ENCODE peak calls at places on chromosomes 11 and 22, in seven cellular contexts. One of them, this sample, is unnamed.

GRCh38 chr11:65041206-65042035 is at the start of gene SAC3D1:
- DNase-seq in spleen: no peak
- DNase-seq in SK-N-SH: peak; percentile 89
- DNase-seq in upper lobe of left lung: peak; percentile 65
- DNase-seq in endothelial cell of umbilical vein: peak; percentile 78
- DNase-seq in vagina: no peak
- DNase-seq in GM23338: peak; percentile 72
- DNase-seq in this sample: no peak

GRCh38 chr11:102393272-102393730 is 46.3 kb downstream of the BIRC2 start:
- DNase-seq in upper lobe of left lung: no peak
- DNase-seq in SK-N-SH: no peak
- DNase-seq in GM23338: no peak
- DNase-seq in vagina: no peak
- DNase-seq in spleen: no peak
- DNase-seq in endothelial cell of umbilical vein: no peak
- DNase-seq in this sample: no peak

GRCh38 chr11:100625041-100625440 is 62.0 kb upstream of the ARHGAP42 start:
- DNase-seq in GM23338: no peak
- DNase-seq in vagina: no peak
- DNase-seq in endothelial cell of umbilical vein: no peak
- DNase-seq in SK-N-SH: no peak
- DNase-seq in upper lobe of left lung: no peak
- DNase-seq in spleen: no peak
- DNase-seq in this sample: no peak

GRCh38 chr11:70796601-70797000 is 398.3 kb downstream of the CTTN start:
- DNase-seq in endothelial cell of umbilical vein: no peak
- DNase-seq in vagina: no peak
- DNase-seq in upper lobe of left lung: no peak
- DNase-seq in GM23338: peak; percentile 66
- DNase-seq in spleen: no peak
- DNase-seq in SK-N-SH: no peak
- DNase-seq in this sample: no peak

GRCh38 chr11:78150754-78151153 is 11.3 kb upstream of the ALG8 start:
- DNase-seq in endothelial cell of umbilical vein: no peak
- DNase-seq in spleen: no peak
- DNase-seq in vagina: no peak
- DNase-seq in GM23338: no peak
- DNase-seq in SK-N-SH: no peak
- DNase-seq in upper lobe of left lung: no peak
- DNase-seq in this sample: no peak

GRCh38 chr11:44421090-44421675 is 111.2 kb upstream of the ALX4 start:
- DNase-seq in spleen: no peak
- DNase-seq in SK-N-SH: no peak
- DNase-seq in endothelial cell of umbilical vein: no peak
- DNase-seq in GM23338: no peak
- DNase-seq in upper lobe of left lung: no peak
- DNase-seq in vagina: no peak
- DNase-seq in this sample: no peak

GRCh38 chr22:30004101-30004500 is 76.2 kb upstream of the HORMAD2 start:
- DNase-seq in SK-N-SH: no peak
- DNase-seq in upper lobe of left lung: no peak
- DNase-seq in GM23338: no peak
- DNase-seq in endothelial cell of umbilical vein: no peak
- DNase-seq in vagina: no peak
- DNase-seq in spleen: no peak
- DNase-seq in this sample: no peak

GRCh38 chr11:57230316-57230715 is 6.7 kb downstream of the APLNR start:
- DNase-seq in GM23338: no peak
- DNase-seq in spleen: no peak
- DNase-seq in endothelial cell of umbilical vein: no peak
- DNase-seq in upper lobe of left lung: no peak
- DNase-seq in SK-N-SH: no peak
- DNase-seq in vagina: no peak
- DNase-seq in this sample: no peak

GRCh38 chr11:46001427-46002049 is 79.1 kb downstream of the LARGE2 start:
- DNase-seq in vagina: no peak
- DNase-seq in upper lobe of left lung: no peak
- DNase-seq in SK-N-SH: no peak
- DNase-seq in GM23338: peak; percentile 92
- DNase-seq in endothelial cell of umbilical vein: peak; percentile 44
- DNase-seq in spleen: no peak
- DNase-seq in this sample: no peak

GRCh38 chr11:128497057-128497957 is 90.1 kb downstream of the ETS1 start:
- DNase-seq in spleen: no peak
- DNase-seq in SK-N-SH: peak; percentile 57
- DNase-seq in upper lobe of left lung: no peak
- DNase-seq in GM23338: no peak
- DNase-seq in endothelial cell of umbilical vein: peak; percentile 96
- DNase-seq in vagina: no peak
- DNase-seq in this sample: peak; percentile 95

GRCh38 chr22:19407649-19408606 is 23.6 kb downstream of the HIRA start:
- DNase-seq in spleen: no peak
- DNase-seq in vagina: no peak
- DNase-seq in SK-N-SH: peak; percentile 76
- DNase-seq in endothelial cell of umbilical vein: no peak
- DNase-seq in upper lobe of left lung: no peak
- DNase-seq in GM23338: no peak
- DNase-seq in this sample: no peak

GRCh38 chr11:129374993-129375721 is 491 bp upstream of the BARX2 start:
- DNase-seq in vagina: no peak
- DNase-seq in spleen: no peak
- DNase-seq in GM23338: peak; percentile 72
- DNase-seq in upper lobe of left lung: no peak
- DNase-seq in endothelial cell of umbilical vein: peak; percentile 9
- DNase-seq in SK-N-SH: peak; percentile 49
- DNase-seq in this sample: no peak

GRCh38 chr11:209275-210121 is 2.0 kb downstream of the RIC8A start:
- DNase-seq in upper lobe of left lung: peak; percentile 22
- DNase-seq in vagina: no peak
- DNase-seq in endothelial cell of umbilical vein: peak; percentile 9
- DNase-seq in SK-N-SH: no peak
- DNase-seq in GM23338: no peak
- DNase-seq in spleen: peak; percentile 86
- DNase-seq in this sample: no peak

GRCh38 chr11:71305451-71306125 is 53.2 kb upstream of the SHANK2 start:
- DNase-seq in GM23338: no peak
- DNase-seq in vagina: peak; percentile 37
- DNase-seq in endothelial cell of umbilical vein: no peak
- DNase-seq in SK-N-SH: no peak
- DNase-seq in upper lobe of left lung: peak; percentile 18
- DNase-seq in spleen: peak; percentile 60
- DNase-seq in this sample: no peak

GRCh38 chr22:24843048-24843447 is 37.0 kb downstream of the SGSM1 start:
- DNase-seq in spleen: peak; percentile 10
- DNase-seq in endothelial cell of umbilical vein: no peak
- DNase-seq in SK-N-SH: no peak
- DNase-seq in vagina: no peak
- DNase-seq in upper lobe of left lung: no peak
- DNase-seq in GM23338: peak; percentile 26
- DNase-seq in this sample: no peak

GRCh38 chr11:8338138-8338537 is 74.5 kb upstream of the LMO1 start:
- DNase-seq in upper lobe of left lung: peak; percentile 50
- DNase-seq in vagina: no peak
- DNase-seq in endothelial cell of umbilical vein: peak; percentile 29
- DNase-seq in SK-N-SH: peak; percentile 94
- DNase-seq in spleen: no peak
- DNase-seq in GM23338: peak; percentile 74
- DNase-seq in this sample: no peak

GRCh38 chr11:131279685-131280084 is 90.7 kb upstream of the NTM start:
- DNase-seq in SK-N-SH: no peak
- DNase-seq in upper lobe of left lung: no peak
- DNase-seq in endothelial cell of umbilical vein: no peak
- DNase-seq in spleen: no peak
- DNase-seq in GM23338: no peak
- DNase-seq in vagina: no peak
- DNase-seq in this sample: no peak

GRCh38 chr11:1763796-1764661 is at the start of gene CTSD:
- DNase-seq in GM23338: peak; percentile 91
- DNase-seq in SK-N-SH: peak; percentile 100
- DNase-seq in upper lobe of left lung: peak; percentile 95
- DNase-seq in endothelial cell of umbilical vein: peak; percentile 61
- DNase-seq in spleen: peak; percentile 97
- DNase-seq in vagina: no peak
- DNase-seq in this sample: no peak

GRCh38 chr11:1761110-1761856 is 2.4 kb downstream of the CTSD start:
- DNase-seq in vagina: no peak
- DNase-seq in spleen: peak; percentile 82
- DNase-seq in SK-N-SH: no peak
- DNase-seq in endothelial cell of umbilical vein: no peak
- DNase-seq in GM23338: no peak
- DNase-seq in upper lobe of left lung: peak; percentile 21
- DNase-seq in this sample: no peak

GRCh38 chr11:1763336-1763795 is 361 bp downstream of the CTSD start:
- DNase-seq in vagina: no peak
- DNase-seq in endothelial cell of umbilical vein: no peak
- DNase-seq in SK-N-SH: peak; percentile 65
- DNase-seq in GM23338: no peak
- DNase-seq in spleen: no peak
- DNase-seq in upper lobe of left lung: peak; percentile 35
- DNase-seq in this sample: no peak

GRCh38 chr11:1761857-1762536 is 1.7 kb downstream of the CTSD start:
- DNase-seq in SK-N-SH: no peak
- DNase-seq in endothelial cell of umbilical vein: no peak
- DNase-seq in upper lobe of left lung: peak; percentile 21
- DNase-seq in GM23338: no peak
- DNase-seq in vagina: no peak
- DNase-seq in spleen: peak; percentile 81
- DNase-seq in this sample: no peak

GRCh38 chr11:1762537-1763302 is 1.0 kb downstream of the CTSD start:
- DNase-seq in upper lobe of left lung: peak; percentile 85
- DNase-seq in vagina: no peak
- DNase-seq in SK-N-SH: no peak
- DNase-seq in GM23338: no peak
- DNase-seq in spleen: peak; percentile 83
- DNase-seq in endothelial cell of umbilical vein: no peak
- DNase-seq in this sample: no peak
- TF ChIP-seq POLR2AphosphoS5 in upper lobe of left lung: peak; percentile 54
- TF ChIP-seq POLR2AphosphoS5 in vagina: peak; percentile 61
- TF ChIP-seq POLR2AphosphoS5 in SK-N-SH: no peak
- TF ChIP-seq POLR2AphosphoS5 in GM23338: no peak
- TF ChIP-seq POLR2AphosphoS5 in spleen: peak; percentile 87
- TF ChIP-seq POLR2AphosphoS5 in endothelial cell of umbilical vein: no peak
- TF ChIP-seq POLR2AphosphoS5 in this sample: no peak

GRCh38 chr11:17498058-17498457 is 21.4 kb upstream of the ABCC8 start:
- DNase-seq in endothelial cell of umbilical vein: no peak
- DNase-seq in GM23338: peak; percentile 40
- DNase-seq in vagina: no peak
- DNase-seq in upper lobe of left lung: peak; percentile 28
- DNase-seq in SK-N-SH: no peak
- DNase-seq in spleen: peak; percentile 64
- DNase-seq in this sample: no peak

GRCh38 chr11:17490938-17491337 is 14.3 kb upstream of the ABCC8 start:
- DNase-seq in endothelial cell of umbilical vein: no peak
- DNase-seq in vagina: no peak
- DNase-seq in upper lobe of left lung: no peak
- DNase-seq in GM23338: no peak
- DNase-seq in SK-N-SH: no peak
- DNase-seq in spleen: no peak
- DNase-seq in this sample: no peak

GRCh38 chr11:17496406-17496805 is 19.8 kb upstream of the ABCC8 start:
- DNase-seq in SK-N-SH: no peak
- DNase-seq in spleen: no peak
- DNase-seq in vagina: no peak
- DNase-seq in GM23338: no peak
- DNase-seq in endothelial cell of umbilical vein: peak; percentile 19
- DNase-seq in upper lobe of left lung: no peak
- DNase-seq in this sample: no peak

GRCh38 chr11:17490232-17490631 is 13.6 kb upstream of the ABCC8 start:
- DNase-seq in SK-N-SH: no peak
- DNase-seq in GM23338: no peak
- DNase-seq in vagina: no peak
- DNase-seq in endothelial cell of umbilical vein: no peak
- DNase-seq in upper lobe of left lung: no peak
- DNase-seq in spleen: no peak
- DNase-seq in this sample: no peak

GRCh38 chr11:17494019-17494418 is 17.4 kb upstream of the ABCC8 start:
- DNase-seq in GM23338: no peak
- DNase-seq in upper lobe of left lung: no peak
- DNase-seq in spleen: no peak
- DNase-seq in vagina: no peak
- DNase-seq in SK-N-SH: no peak
- DNase-seq in endothelial cell of umbilical vein: no peak
- DNase-seq in this sample: no peak
- H3K4me1 ChIP-seq in GM23338: no peaks in the 10 kb centered on the region
- H3K4me1 ChIP-seq in upper lobe of left lung: no peaks in the 10 kb centered on the region
- H3K4me1 ChIP-seq in spleen: no peaks in the 10 kb centered on the region
- H3K4me1 ChIP-seq in vagina: no peaks in the 10 kb centered on the region
- H3K4me1 ChIP-seq in SK-N-SH: no peaks in the 10 kb centered on the region
- H3K4me1 ChIP-seq in endothelial cell of umbilical vein: no peaks in the 10 kb centered on the region
- H3K4me1 ChIP-seq in this sample: no peaks in the 10 kb centered on the region

GRCh38 chr22:26996156-26996555 is 338.8 kb downstream of the MIAT start:
- DNase-seq in upper lobe of left lung: no peak
- DNase-seq in GM23338: no peak
- DNase-seq in endothelial cell of umbilical vein: no peak
- DNase-seq in spleen: no peak
- DNase-seq in vagina: no peak
- DNase-seq in SK-N-SH: no peak
- DNase-seq in this sample: no peak

GRCh38 chr22:26994801-26995200 is 337.4 kb downstream of the MIAT start:
- DNase-seq in GM23338: no peak
- DNase-seq in endothelial cell of umbilical vein: no peak
- DNase-seq in SK-N-SH: no peak
- DNase-seq in upper lobe of left lung: no peak
- DNase-seq in spleen: no peak
- DNase-seq in vagina: no peak
- DNase-seq in this sample: no peak

GRCh38 chr22:26995222-26995621 is 337.8 kb downstream of the MIAT start:
- DNase-seq in SK-N-SH: no peak
- DNase-seq in vagina: no peak
- DNase-seq in upper lobe of left lung: no peak
- DNase-seq in spleen: no peak
- DNase-seq in GM23338: no peak
- DNase-seq in endothelial cell of umbilical vein: no peak
- DNase-seq in this sample: no peak

GRCh38 chr22:26990503-26991189 is 333.3 kb downstream of the MIAT start:
- DNase-seq in SK-N-SH: no peak
- DNase-seq in endothelial cell of umbilical vein: no peak
- DNase-seq in vagina: no peak
- DNase-seq in spleen: no peak
- DNase-seq in upper lobe of left lung: no peak
- DNase-seq in GM23338: no peak
- DNase-seq in this sample: no peak

GRCh38 chr22:26992556-26992955 is 335.2 kb downstream of the MIAT start:
- DNase-seq in GM23338: no peak
- DNase-seq in upper lobe of left lung: no peak
- DNase-seq in endothelial cell of umbilical vein: no peak
- DNase-seq in vagina: no peak
- DNase-seq in spleen: no peak
- DNase-seq in SK-N-SH: no peak
- DNase-seq in this sample: no peak
- TF ChIP-seq POLR2AphosphoS5 in GM23338: no peak
- TF ChIP-seq POLR2AphosphoS5 in upper lobe of left lung: no peak
- TF ChIP-seq POLR2AphosphoS5 in endothelial cell of umbilical vein: no peak
- TF ChIP-seq POLR2AphosphoS5 in vagina: no peak
- TF ChIP-seq POLR2AphosphoS5 in spleen: no peak
- TF ChIP-seq POLR2AphosphoS5 in SK-N-SH: no peak
- TF ChIP-seq POLR2AphosphoS5 in this sample: no peak

DNA sequence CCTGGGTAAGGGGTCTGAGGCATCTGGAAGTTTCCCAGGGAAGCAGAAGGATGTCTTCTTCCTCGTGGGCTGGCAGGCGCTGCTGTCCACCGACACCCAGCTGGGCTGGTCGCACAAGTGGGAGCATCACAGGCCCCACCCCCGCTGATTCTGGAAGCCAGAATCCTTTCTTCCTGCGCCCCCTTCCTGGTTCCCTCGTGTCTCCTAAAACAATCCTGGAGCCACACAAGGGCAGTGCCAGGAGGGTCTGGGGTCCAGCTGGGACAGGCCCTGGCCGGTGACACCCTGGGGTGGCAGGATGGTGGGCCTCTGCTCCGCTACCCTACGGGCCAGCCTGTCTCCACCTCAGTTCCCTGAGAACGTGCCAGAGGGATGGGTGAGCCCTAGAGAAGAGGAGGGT is 4.2 kb downstream of the LSP1 start:
- DNase-seq in endothelial cell of umbilical vein: no peak
- DNase-seq in SK-N-SH: no peak
- DNase-seq in upper lobe of left lung: no peak
- DNase-seq in GM23338: no peak
- DNase-seq in spleen: peak; percentile 71
- DNase-seq in vagina: no peak
- DNase-seq in this sample: no peak
- H3K4me1 ChIP-seq in endothelial cell of umbilical vein: no peaks in the 10 kb centered on the region
- H3K4me1 ChIP-seq in SK-N-SH: no peaks in the 10 kb centered on the region
- H3K4me1 ChIP-seq in upper lobe of left lung: peaks cover 4% of the 10 kb centered on the region
- H3K4me1 ChIP-seq in GM23338: no peaks in the 10 kb centered on the region
- H3K4me1 ChIP-seq in spleen: peaks cover 30% of the 10 kb centered on the region
- H3K4me1 ChIP-seq in vagina: no peaks in the 10 kb centered on the region
- H3K4me1 ChIP-seq in this sample: no peaks in the 10 kb centered on the region